ENCODE peak calls at places on chromosomes 13 and 19, in seven cellular contexts. One of them, this sample, is unnamed.

GRCh38 chr13:66618702-66619101 is 611.4 kb downstream of the PCDH9 start:
- DNase-seq in ovary: no peak
- DNase-seq in body of pancreas: no peak
- DNase-seq in IMR-90: peak
- DNase-seq in neural progenitor cell: peak
- DNase-seq in heart left ventricle: no peak
- DNase-seq in cardiac fibroblast: peak
- DNase-seq in this sample: no peak

GRCh38 chr19:21604351-21604926 is 99.0 kb downstream of the ZNF429 start:
- DNase-seq in ovary: no peak
- DNase-seq in body of pancreas: peak
- DNase-seq in IMR-90: peak
- DNase-seq in neural progenitor cell: peak
- DNase-seq in heart left ventricle: no peak
- DNase-seq in cardiac fibroblast: peak
- DNase-seq in this sample: no peak

GRCh38 chr19:29478578-29479565 is 46.9 kb upstream of the VSTM2B start:
- DNase-seq in ovary: no peak
- DNase-seq in body of pancreas: peak
- DNase-seq in IMR-90: no peak
- DNase-seq in neural progenitor cell: peak
- DNase-seq in heart left ventricle: no peak
- DNase-seq in cardiac fibroblast: no peak
- DNase-seq in this sample: no peak

GRCh38 chr19:30227661-30228112 is 144.5 kb upstream of the ZNF536 start:
- DNase-seq in ovary: no peak
- DNase-seq in body of pancreas: peak
- DNase-seq in IMR-90: peak
- DNase-seq in neural progenitor cell: peak
- DNase-seq in heart left ventricle: peak
- DNase-seq in cardiac fibroblast: peak
- DNase-seq in this sample: peak

GRCh38 chr13:51729853-51730553 is 74.0 kb downstream of the DHRS12 start:
- DNase-seq in ovary: peak
- DNase-seq in body of pancreas: no peak
- DNase-seq in IMR-90: peak
- DNase-seq in neural progenitor cell: no peak
- DNase-seq in heart left ventricle: peak
- DNase-seq in cardiac fibroblast: peak
- DNase-seq in this sample: no peak

GRCh38 chr19:46409146-46409545 is 4.2 kb downstream of the CCDC8 start:
- DNase-seq in ovary: peak
- DNase-seq in body of pancreas: no peak
- DNase-seq in IMR-90: no peak
- DNase-seq in neural progenitor cell: no peak
- DNase-seq in heart left ventricle: no peak
- DNase-seq in cardiac fibroblast: no peak
- DNase-seq in this sample: no peak

GRCh38 chr13:62387642-62388041 is 972.0 kb upstream of the PCDH20 start:
- DNase-seq in ovary: no peak
- DNase-seq in body of pancreas: no peak
- DNase-seq in IMR-90: peak
- DNase-seq in neural progenitor cell: peak
- DNase-seq in heart left ventricle: no peak
- DNase-seq in cardiac fibroblast: no peak
- DNase-seq in this sample: no peak

GRCh38 chr19:44529541-44529940 is at the start of gene CEACAM20:
- DNase-seq in ovary: no peak
- DNase-seq in body of pancreas: no peak
- DNase-seq in IMR-90: no peak
- DNase-seq in neural progenitor cell: no peak
- DNase-seq in heart left ventricle: no peak
- DNase-seq in cardiac fibroblast: no peak
- DNase-seq in this sample: no peak

GRCh38 chr19:27966390-27966816 is 1246.5 kb downstream of the UQCRFS1 start:
- DNase-seq in ovary: no peak
- DNase-seq in body of pancreas: no peak
- DNase-seq in IMR-90: no peak
- DNase-seq in neural progenitor cell: peak
- DNase-seq in heart left ventricle: no peak
- DNase-seq in cardiac fibroblast: peak
- DNase-seq in this sample: no peak

GRCh38 chr13:29165840-29166239 is 345.7 kb downstream of the MTUS2 start:
- DNase-seq in ovary: no peak
- DNase-seq in body of pancreas: no peak
- DNase-seq in IMR-90: no peak
- DNase-seq in neural progenitor cell: no peak
- DNase-seq in heart left ventricle: no peak
- DNase-seq in cardiac fibroblast: no peak
- DNase-seq in this sample: no peak

GRCh38 chr13:37277435-37278144 is 172.1 kb upstream of the CSNK1A1L start:
- DNase-seq in ovary: no peak
- DNase-seq in body of pancreas: no peak
- DNase-seq in IMR-90: peak
- DNase-seq in neural progenitor cell: no peak
- DNase-seq in heart left ventricle: no peak
- DNase-seq in cardiac fibroblast: peak
- DNase-seq in this sample: no peak

GRCh38 chr13:45196622-45197021 is 4.2 kb downstream of the KCTD4 start:
- DNase-seq in ovary: no peak
- DNase-seq in body of pancreas: no peak
- DNase-seq in IMR-90: peak
- DNase-seq in neural progenitor cell: no peak
- DNase-seq in heart left ventricle: no peak
- DNase-seq in cardiac fibroblast: peak
- DNase-seq in this sample: no peak

GRCh38 chr13:37617162-37617561 is 18.6 kb upstream of the POSTN start:
- DNase-seq in ovary: no peak
- DNase-seq in body of pancreas: no peak
- DNase-seq in IMR-90: peak
- DNase-seq in neural progenitor cell: no peak
- DNase-seq in heart left ventricle: no peak
- DNase-seq in cardiac fibroblast: peak
- DNase-seq in this sample: no peak

GRCh38 chr13:109938255-109938936 is 152.0 kb upstream of the IRS2 start:
- DNase-seq in ovary: no peak
- DNase-seq in body of pancreas: no peak
- DNase-seq in IMR-90: peak
- DNase-seq in neural progenitor cell: no peak
- DNase-seq in heart left ventricle: no peak
- DNase-seq in cardiac fibroblast: peak
- DNase-seq in this sample: no peak

GRCh38 chr19:9860407-9860806 is 25.3 kb downstream of the PIN1 start:
- DNase-seq in ovary: no peak
- DNase-seq in body of pancreas: no peak
- DNase-seq in IMR-90: no peak
- DNase-seq in neural progenitor cell: no peak
- DNase-seq in heart left ventricle: no peak
- DNase-seq in cardiac fibroblast: no peak
- DNase-seq in this sample: no peak

GRCh38 chr19:8017808-8018207 is 12.4 kb upstream of the ELAVL1 start:
- DNase-seq in ovary: no peak
- DNase-seq in body of pancreas: no peak
- DNase-seq in IMR-90: no peak
- DNase-seq in neural progenitor cell: peak
- DNase-seq in heart left ventricle: no peak
- DNase-seq in cardiac fibroblast: no peak
- DNase-seq in this sample: peak

GRCh38 chr13:43316997-43317396 is 293.6 kb downstream of the DNAJC15 start:
- DNase-seq in ovary: no peak
- DNase-seq in body of pancreas: no peak
- DNase-seq in IMR-90: peak
- DNase-seq in neural progenitor cell: peak
- DNase-seq in heart left ventricle: peak
- DNase-seq in cardiac fibroblast: peak
- DNase-seq in this sample: no peak

GRCh38 chr19:46860125-46860845 is 512 bp upstream of the ARHGAP35 start:
- DNase-seq in ovary: peak
- DNase-seq in body of pancreas: peak
- DNase-seq in IMR-90: peak
- DNase-seq in neural progenitor cell: peak
- DNase-seq in heart left ventricle: peak
- DNase-seq in cardiac fibroblast: peak
- DNase-seq in this sample: peak

GRCh38 chr19:28435551-28436261 is 777.2 kb downstream of the UQCRFS1 start:
- DNase-seq in ovary: no peak
- DNase-seq in body of pancreas: no peak
- DNase-seq in IMR-90: no peak
- DNase-seq in neural progenitor cell: no peak
- DNase-seq in heart left ventricle: no peak
- DNase-seq in cardiac fibroblast: no peak
- DNase-seq in this sample: no peak

GRCh38 chr19:34172661-34173144 is 399 bp downstream of the LSM14A start:
- DNase-seq in ovary: no peak
- DNase-seq in body of pancreas: peak
- DNase-seq in IMR-90: no peak
- DNase-seq in neural progenitor cell: peak
- DNase-seq in heart left ventricle: peak
- DNase-seq in cardiac fibroblast: no peak
- DNase-seq in this sample: no peak

GRCh38 chr13:50124536-50125305 is 109.5 kb downstream of the KCNRG start:
- DNase-seq in ovary: peak
- DNase-seq in body of pancreas: peak
- DNase-seq in IMR-90: peak
- DNase-seq in neural progenitor cell: peak
- DNase-seq in heart left ventricle: peak
- DNase-seq in cardiac fibroblast: peak
- DNase-seq in this sample: peak

GRCh38 chr13:48500652-48501197 is 32.2 kb downstream of the RCBTB2 start:
- DNase-seq in ovary: no peak
- DNase-seq in body of pancreas: no peak
- DNase-seq in IMR-90: peak
- DNase-seq in neural progenitor cell: no peak
- DNase-seq in heart left ventricle: no peak
- DNase-seq in cardiac fibroblast: peak
- DNase-seq in this sample: no peak

GRCh38 chr19:7917292-7918061 is 2.7 kb upstream of the SNAPC2 start:
- DNase-seq in ovary: peak
- DNase-seq in body of pancreas: peak
- DNase-seq in IMR-90: peak
- DNase-seq in neural progenitor cell: peak
- DNase-seq in heart left ventricle: peak
- DNase-seq in cardiac fibroblast: peak
- DNase-seq in this sample: peak

GRCh38 chr19:3722443-3723109 is 14.4 kb downstream of the TJP3 start:
- DNase-seq in ovary: no peak
- DNase-seq in body of pancreas: peak
- DNase-seq in IMR-90: no peak
- DNase-seq in neural progenitor cell: peak
- DNase-seq in heart left ventricle: no peak
- DNase-seq in cardiac fibroblast: no peak
- DNase-seq in this sample: no peak

GRCh38 chr13:40383132-40383531 is 283.3 kb downstream of the FOXO1 start:
- DNase-seq in ovary: no peak
- DNase-seq in body of pancreas: no peak
- DNase-seq in IMR-90: no peak
- DNase-seq in neural progenitor cell: no peak
- DNase-seq in heart left ventricle: no peak
- DNase-seq in cardiac fibroblast: no peak
- DNase-seq in this sample: no peak

GRCh38 chr19:11018179-11018578 is 57.3 kb downstream of the SMARCA4 start:
- DNase-seq in ovary: no peak
- DNase-seq in body of pancreas: no peak
- DNase-seq in IMR-90: no peak
- DNase-seq in neural progenitor cell: no peak
- DNase-seq in heart left ventricle: no peak
- DNase-seq in cardiac fibroblast: peak
- DNase-seq in this sample: no peak

GRCh38 chr19:39053276-39054090 is 21.1 kb upstream of the FBXO27 start:
- DNase-seq in ovary: no peak
- DNase-seq in body of pancreas: peak
- DNase-seq in IMR-90: no peak
- DNase-seq in neural progenitor cell: no peak
- DNase-seq in heart left ventricle: no peak
- DNase-seq in cardiac fibroblast: no peak
- DNase-seq in this sample: no peak

GRCh38 chr13:24261566-24261965 is 47.8 kb upstream of the C1QTNF9 start:
- DNase-seq in ovary: peak
- DNase-seq in body of pancreas: no peak
- DNase-seq in IMR-90: no peak
- DNase-seq in neural progenitor cell: no peak
- DNase-seq in heart left ventricle: no peak
- DNase-seq in cardiac fibroblast: no peak
- DNase-seq in this sample: no peak
- H3K4me3 ChIP-seq in ovary: no peak
- H3K4me3 ChIP-seq in body of pancreas: no peak
- H3K4me3 ChIP-seq in IMR-90: no peak
- H3K4me3 ChIP-seq in neural progenitor cell: no peak
- H3K4me3 ChIP-seq in heart left ventricle: no peak
- H3K4me3 ChIP-seq in cardiac fibroblast: no peak
- H3K4me3 ChIP-seq in this sample: no peak

GRCh38 chr13:57123660-57124059 is 17.1 kb upstream of the PRR20A start:
- DNase-seq in ovary: no peak
- DNase-seq in body of pancreas: no peak
- DNase-seq in IMR-90: no peak
- DNase-seq in neural progenitor cell: no peak
- DNase-seq in heart left ventricle: peak
- DNase-seq in cardiac fibroblast: peak
- DNase-seq in this sample: no peak
- H3K4me3 ChIP-seq in ovary: no peak
- H3K4me3 ChIP-seq in body of pancreas: no peak
- H3K4me3 ChIP-seq in IMR-90: no peak
- H3K4me3 ChIP-seq in neural progenitor cell: no peak
- H3K4me3 ChIP-seq in heart left ventricle: no peak
- H3K4me3 ChIP-seq in cardiac fibroblast: no peak
- H3K4me3 ChIP-seq in this sample: no peak

DNA sequence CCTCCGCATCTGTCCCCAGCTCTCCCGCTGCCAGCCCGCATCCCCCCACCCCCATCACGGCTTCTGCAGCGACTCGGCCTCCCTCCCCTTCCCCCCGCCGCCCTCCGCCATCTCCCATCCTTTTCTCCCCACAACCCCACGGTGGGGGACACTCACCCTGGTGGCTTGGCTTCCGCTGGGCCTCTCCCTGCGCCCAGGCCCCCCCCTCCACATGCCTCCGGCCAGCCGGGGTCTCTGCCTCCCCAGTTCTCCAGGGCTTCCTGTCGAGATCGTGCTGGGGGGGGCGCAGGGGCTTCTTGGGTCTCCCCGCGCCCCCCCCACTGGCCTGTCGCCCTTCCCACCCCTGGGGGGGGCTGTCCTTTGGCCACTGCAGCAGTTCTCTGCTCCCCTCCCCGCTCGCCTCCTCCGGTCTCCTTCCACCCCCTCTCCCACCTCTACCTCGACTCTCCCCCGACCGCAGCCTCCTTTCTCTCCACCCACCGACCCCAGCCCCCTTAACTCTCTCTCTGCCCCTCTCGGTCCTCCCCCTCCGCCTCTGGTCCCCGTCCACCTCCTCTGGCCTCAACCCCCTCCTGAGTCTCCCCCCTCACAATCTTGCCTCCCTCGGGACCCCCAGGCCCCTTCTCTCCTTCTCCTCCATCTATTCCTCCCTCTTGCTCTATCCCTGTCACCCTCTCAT is 17.1 kb downstream of the LRRC4B start:
- DNase-seq in ovary: no peak
- DNase-seq in body of pancreas: no peak
- DNase-seq in IMR-90: no peak
- DNase-seq in neural progenitor cell: peak
- DNase-seq in heart left ventricle: no peak
- DNase-seq in cardiac fibroblast: no peak
- DNase-seq in this sample: no peak
- H3K4me3 ChIP-seq in ovary: peak
- H3K4me3 ChIP-seq in body of pancreas: no peak
- H3K4me3 ChIP-seq in IMR-90: no peak
- H3K4me3 ChIP-seq in neural progenitor cell: peak
- H3K4me3 ChIP-seq in heart left ventricle: no peak
- H3K4me3 ChIP-seq in cardiac fibroblast: no peak
- H3K4me3 ChIP-seq in this sample: peak

GRCh38 chr13:113400621-113401451 is 36.9 kb upstream of the GRTP1 start:
- DNase-seq in ovary: no peak
- DNase-seq in body of pancreas: no peak
- DNase-seq in IMR-90: no peak
- DNase-seq in neural progenitor cell: no peak
- DNase-seq in heart left ventricle: peak
- DNase-seq in cardiac fibroblast: no peak
- DNase-seq in this sample: peak
- H3K4me3 ChIP-seq in ovary: no peak
- H3K4me3 ChIP-seq in body of pancreas: no peak
- H3K4me3 ChIP-seq in IMR-90: no peak
- H3K4me3 ChIP-seq in neural progenitor cell: no peak
- H3K4me3 ChIP-seq in heart left ventricle: no peak
- H3K4me3 ChIP-seq in cardiac fibroblast: no peak
- H3K4me3 ChIP-seq in this sample: no peak

This sample was measured in left lung.